ENCODE peak calls at places on chromosomes 6 and 20, in ten cellular contexts. R is thyroid gland; O is pancreas; T is CD4-positive, alpha-beta T cell; H is PC-9; J is breast epithelium; D is CD8-positive, alpha-beta T cell; Z is SK-N-SH; S is PC-3; G is A673. B is an unnamed sample.

GRCh38 chr6:139240161-139241010 is 51.4 kb downstream of the TXLNB start:
- DNase-seq in R (no peak), D (no peak), S (peak; percentile 46), G (peak; percentile 19), Z (no peak), T (no peak), J (peak; percentile 63), H (no peak), O (peak; percentile 12), B (no peak)

GRCh38 chr6:87483929-87484328 is 11.2 kb downstream of the SLC35A1 start:
- DNase-seq in S (peak; percentile 64), T (no peak), D (no peak), O (no peak), R (no peak), G (peak; percentile 44), H (peak; percentile 11), J (no peak), Z (peak; percentile 12), B (no peak)

GRCh38 chr6:131613296-131613925 is 14.6 kb downstream of the MED23 start:
- DNase-seq in J (no peak), T (no peak), S (no peak), O (no peak), Z (no peak), H (no peak), G (no peak), R (no peak), D (no peak), B (no peak)

GRCh38 chr20:41618807-41619294 is 674 bp upstream of the CHD6 start:
- DNase-seq in D (no peak), Z (no peak), G (peak; percentile 30), J (no peak), T (no peak), O (no peak), R (no peak), S (no peak), H (no peak), B (no peak)

GRCh38 chr20:41981746-41982145 is 363.6 kb upstream of the CHD6 start:
- DNase-seq in H (no peak), T (no peak), S (no peak), R (no peak), Z (no peak), D (no peak), O (no peak), G (no peak), J (no peak), B (no peak)

GRCh38 chr6:40887079-40887822 is 151.8 kb downstream of the UNC5CL start:
- DNase-seq in G (no peak), J (no peak), R (no peak), O (no peak), Z (no peak), T (no peak), H (no peak), D (no peak), S (no peak), B (no peak)

GRCh38 chr6:42104807-42105713 is 37.4 kb downstream of the C6orf132 start:
- DNase-seq in G (no peak), O (no peak), Z (no peak), D (no peak), S (no peak), T (no peak), H (no peak), R (no peak), J (no peak), B (no peak)

GRCh38 chr20:13777171-13777601 is 7.5 kb downstream of the ESF1 start:
- DNase-seq in D (no peak), O (no peak), J (no peak), Z (no peak), T (no peak), R (no peak), G (peak; percentile 48), H (no peak), S (peak; percentile 8), B (no peak)

GRCh38 chr6:141906569-141907080 is 226.1 kb upstream of the GJE1 start:
- DNase-seq in J (no peak), T (no peak), G (no peak), S (no peak), O (no peak), D (no peak), R (no peak), Z (no peak), H (no peak), B (no peak)

GRCh38 chr20:35307666-35308653 is 15.7 kb upstream of the FAM83C start:
- DNase-seq in T (no peak), G (no peak), D (no peak), H (peak; percentile 66), R (peak; percentile 78), O (peak; percentile 42), S (peak; percentile 94), J (peak; percentile 73), Z (no peak), B (no peak)

GRCh38 chr20:57627972-57628650 is 7.9 kb upstream of the ZBP1 start:
- DNase-seq in Z (no peak), J (no peak), T (peak; percentile 57), G (peak; percentile 9), O (no peak), R (no peak), S (peak; percentile 51), H (no peak), D (peak; percentile 40), B (peak; percentile 29)

GRCh38 chr6:100281471-100281878 is 183.2 kb downstream of the SIM1 start:
- DNase-seq in D (no peak), G (no peak), R (no peak), S (no peak), H (no peak), T (no peak), O (no peak), Z (peak; percentile 3), J (no peak), B (no peak)

GRCh38 chr6:81818778-81819491 is 66.5 kb upstream of the TENT5A start:
- DNase-seq in D (no peak), O (no peak), S (no peak), J (no peak), R (no peak), T (no peak), Z (no peak), H (no peak), G (no peak), B (no peak)

GRCh38 chr6:107489636-107490567 is at the start of gene SOBP:
- DNase-seq in J (no peak), S (no peak), O (peak; percentile 18), T (no peak), D (no peak), H (peak; percentile 12), Z (peak; percentile 96), G (peak; percentile 63), R (peak; percentile 63), B (no peak)

GRCh38 chr6:107491791-107492674 is 2.1 kb downstream of the SOBP start:
- DNase-seq in S (no peak), G (no peak), Z (no peak), J (no peak), O (no peak), D (no peak), T (no peak), R (no peak), H (no peak), B (no peak)

GRCh38 chr6:107488875-107489635 is 862 bp upstream of the SOBP start:
- DNase-seq in S (no peak), G (peak; percentile 38), O (peak; percentile 5), J (no peak), D (no peak), Z (peak; percentile 82), H (peak; percentile 3), T (no peak), R (peak; percentile 48), B (no peak)

GRCh38 chr6:107490568-107491058 is 696 bp downstream of the SOBP start:
- DNase-seq in O (no peak), H (no peak), S (no peak), Z (peak; percentile 50), R (peak; percentile 20), G (no peak), J (no peak), T (no peak), D (no peak), B (no peak)

GRCh38 chr6:107491059-107491609 is 1.2 kb downstream of the SOBP start:
- DNase-seq in D (no peak), S (no peak), O (peak; percentile 25), H (peak; percentile 8), J (no peak), R (peak; percentile 55), G (no peak), Z (peak; percentile 78), T (no peak), B (no peak)
- H3K27me3 ChIP-seq in D (peaks cover 42% of the 10 kb centered on the region), S (peaks cover 62% of the 10 kb centered on the region), O (no peaks in the 10 kb centered on the region), H (peaks cover 35% of the 10 kb centered on the region), J (peaks cover 49% of the 10 kb centered on the region), R (no peaks in the 10 kb centered on the region), G (peaks cover 38% of the 10 kb centered on the region), Z (no peaks in the 10 kb centered on the region), T (peaks cover 72% of the 10 kb centered on the region), B (no peaks in the 10 kb centered on the region)

GRCh38 chr6:25756382-25757354 is 2.1 kb downstream of the SLC17A4 start:
- DNase-seq in T (no peak), J (no peak), R (no peak), H (no peak), D (no peak), O (no peak), Z (no peak), S (no peak), G (no peak), B (no peak)
- TF ChIP-seq CTCF in T (no peak), J (no peak), R (no peak), H (no peak), D (no peak), O (no peak), Z (no peak), S (no peak), G (no peak), B (no peak)

DNA sequence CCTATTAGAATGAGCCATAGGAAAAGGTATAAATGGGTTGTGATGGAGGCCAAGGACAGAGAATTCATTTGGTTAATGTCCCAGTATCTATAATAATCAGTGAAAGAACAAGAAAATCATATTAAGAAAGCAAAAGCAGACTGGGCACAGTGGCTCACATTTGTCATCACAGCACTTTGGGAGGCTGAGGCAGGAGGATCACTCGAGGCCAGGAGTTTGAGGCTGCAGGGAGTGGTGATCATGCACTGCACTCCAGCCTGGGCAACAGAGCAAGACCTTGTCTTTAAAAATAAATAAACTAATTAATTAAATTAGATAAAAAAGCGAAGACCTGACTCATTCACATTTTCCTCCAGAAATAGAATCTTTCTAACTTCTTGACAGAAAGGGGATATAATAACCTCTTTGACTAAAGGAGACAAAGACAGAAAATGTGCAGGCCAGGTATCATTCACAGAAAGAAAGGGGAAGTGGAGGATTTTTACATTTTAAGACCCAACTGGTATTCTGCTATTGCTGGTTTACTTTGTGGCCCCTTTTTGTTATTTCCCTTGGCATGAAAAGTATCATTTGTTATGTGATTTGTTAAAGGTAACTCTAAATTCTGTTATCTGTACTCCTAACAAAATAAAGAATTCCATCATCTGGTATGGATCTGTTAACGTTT is 31.9 kb upstream of the MAPK13 start:
- DNase-seq in T (no peak), D (no peak), O (no peak), S (no peak), Z (no peak), H (no peak), R (no peak), J (no peak), G (no peak), B (no peak)
- H3K27ac ChIP-seq in T (no peak overlapping the region), D (no peak overlapping the region), O (no peak overlapping the region), S (no peak overlapping the region), Z (peak overlapping the region; percentile 95), H (no peak overlapping the region), R (no peak overlapping the region), J (no peak overlapping the region), G (no peak overlapping the region), B (no peak overlapping the region)

DNA sequence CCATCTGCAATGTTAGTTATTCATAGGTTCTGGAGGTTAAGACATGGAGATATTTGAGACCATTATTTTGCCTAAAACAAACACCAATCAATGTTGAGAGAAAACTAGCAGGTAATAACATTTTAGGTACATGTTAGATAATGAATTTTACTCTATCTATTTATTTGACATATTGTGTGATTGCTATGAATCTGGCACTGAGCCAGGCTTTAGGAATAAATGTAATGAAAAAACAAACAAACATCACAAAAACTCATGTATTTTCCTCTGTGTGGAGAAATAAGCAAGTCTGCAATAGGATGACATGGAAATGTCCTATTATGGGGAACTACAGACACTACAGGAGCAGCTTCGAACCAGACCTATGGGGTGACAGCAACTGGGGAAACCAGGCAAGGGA is 57.8 kb downstream of the OPN5 start:
- DNase-seq in G (no peak), R (no peak), T (no peak), S (no peak), O (no peak), J (no peak), H (no peak), Z (no peak), D (no peak), B (no peak)
- H3K27me3 ChIP-seq in G (peaks cover 25% of the 10 kb centered on the region), R (no peaks in the 10 kb centered on the region), T (no peaks in the 10 kb centered on the region), S (peaks cover 10% of the 10 kb centered on the region), O (no peaks in the 10 kb centered on the region), J (no peaks in the 10 kb centered on the region), H (peaks cover 13% of the 10 kb centered on the region), Z (peaks cover 9% of the 10 kb centered on the region), D (no peaks in the 10 kb centered on the region), B (no peaks in the 10 kb centered on the region)